ENCODE peak calls at places on chromosomes 12 and 14, in four cellular contexts. V is HCT116, R is adrenal gland, C is lower lobe of right lung. Q is an unnamed sample.

GRCh38 chr14:39491134-39491541 is 58.9 kb upstream of the FBXO33 start:
- DNase-seq in C (no peak), V (peak; percentile 22), R (no peak), Q (no peak)

GRCh38 chr12:70482764-70483163 is 116.7 kb downstream of the KCNMB4 start:
- DNase-seq in C (no peak), V (no peak), R (no peak), Q (no peak)

GRCh38 chr12:10170199-10170598 is 1.7 kb downstream of the OLR1 start:
- DNase-seq in V (no peak), R (no peak), C (no peak), Q (no peak)

GRCh38 chr14:24365600-24366374 is 2.2 kb upstream of the NFATC4 start:
- DNase-seq in R (peak; percentile 81), V (peak; percentile 85), C (peak; percentile 90), Q (peak; percentile 73)

GRCh38 chr14:20642182-20642581 is 691 bp upstream of the OR6S1 start:
- DNase-seq in V (no peak), R (no peak), C (no peak), Q (no peak)

GRCh38 chr12:113422929-113423669 is 919 bp downstream of the SDSL start:
- DNase-seq in C (peak; percentile 28), R (no peak), V (no peak), Q (no peak)

GRCh38 chr12:64687816-64688599 is 71.2 kb downstream of the GNS start:
- DNase-seq in C (no peak), R (no peak), V (no peak), Q (no peak)

GRCh38 chr12:47935196-47935595 is 28.2 kb upstream of the TMEM106C start:
- DNase-seq in V (no peak), C (no peak), R (no peak), Q (peak; percentile 72)

GRCh38 chr14:37819155-37820015 is 224.0 kb downstream of the TTC6 start:
- DNase-seq in C (no peak), V (no peak), R (no peak), Q (no peak)

GRCh38 chr14:58535084-58535483 is 102.7 kb upstream of the DACT1 start:
- DNase-seq in C (no peak), V (no peak), R (no peak), Q (no peak)

GRCh38 chr14:69687963-69688649 is 76.7 kb downstream of the SUSD6 start:
- DNase-seq in R (no peak), V (no peak), C (no peak), Q (no peak)

GRCh38 chr12:110279976-110280783 is 867 bp upstream of the ATP2A2 start:
- DNase-seq in V (no peak), R (peak; percentile 63), C (peak; percentile 65), Q (no peak)

GRCh38 chr14:58898655-58899316 is 261.0 kb downstream of the DACT1 start:
- DNase-seq in C (no peak), R (no peak), V (no peak), Q (peak; percentile 71)

GRCh38 chr12:78568326-78569020 is 296.1 kb upstream of the SYT1 start:
- DNase-seq in V (no peak), C (no peak), R (no peak), Q (peak; percentile 2)

GRCh38 chr12:122946690-122947271 is 19.5 kb downstream of the ABCB9 start:
- DNase-seq in R (peak; percentile 83), V (peak; percentile 92), C (peak; percentile 91), Q (peak; percentile 97)

GRCh38 chr12:94240171-94240570 is 91.8 kb downstream of the PLXNC1 start:
- DNase-seq in V (no peak), C (no peak), R (no peak), Q (no peak)

GRCh38 chr14:24151404-24152080 is 4.2 kb downstream of the RNF31 start:
- DNase-seq in R (no peak), C (no peak), V (no peak), Q (no peak)

GRCh38 chr14:105068818-105069217 is 3.6 kb upstream of the GPR132 start:
- DNase-seq in C (no peak), R (no peak), V (no peak), Q (no peak)

GRCh38 chr14:76926521-76927251 is 100.5 kb downstream of the LRRC74A start:
- DNase-seq in V (no peak), R (no peak), C (no peak), Q (no peak)

GRCh38 chr14:68140111-68140741 is 320.6 kb downstream of the RAD51B start:
- DNase-seq in R (peak; percentile 61), C (no peak), V (peak; percentile 95), Q (peak; percentile 96)

GRCh38 chr12:14770495-14771313 is 32.6 kb downstream of the WBP11 start:
- DNase-seq in R (peak; percentile 96), C (peak; percentile 92), V (peak; percentile 83), Q (peak; percentile 74)

GRCh38 chr12:5507944-5508343 is 76.0 kb downstream of the NTF3 start:
- DNase-seq in C (no peak), R (no peak), V (no peak), Q (no peak)

GRCh38 chr12:106754331-106754730 is 20.2 kb upstream of the RIC8B start:
- DNase-seq in R (no peak), V (no peak), C (no peak), Q (no peak)

GRCh38 chr12:109695961-109696461 is 17.6 kb upstream of the FAM222A start:
- DNase-seq in V (peak; percentile 18), R (no peak), C (no peak), Q (no peak)

GRCh38 chr14:90140298-90140955 is 78.6 kb downstream of the KCNK13 start:
- DNase-seq in R (no peak), C (no peak), V (no peak), Q (no peak)

GRCh38 chr12:122203301-122203967 is at the start of gene B3GNT4:
- DNase-seq in V (peak; percentile 32), R (peak; percentile 41), C (peak; percentile 77), Q (no peak)

GRCh38 chr12:25469368-25469767 is 83.7 kb downstream of the LMNTD1 start:
- DNase-seq in R (no peak), C (no peak), V (no peak), Q (no peak)

GRCh38 chr14:29584992-29585391 is 342.7 kb downstream of the PRKD1 start:
- DNase-seq in V (no peak), C (peak; percentile 60), R (peak; percentile 59), Q (peak; percentile 78)

GRCh38 chr14:103177376-103177775 is 54.1 kb downstream of the TNFAIP2 start:
- DNase-seq in R (no peak), C (no peak), V (no peak), Q (no peak)

GRCh38 chr14:103169954-103170353 is 46.7 kb downstream of the TNFAIP2 start:
- DNase-seq in V (no peak), C (no peak), R (no peak), Q (no peak)

DNA sequence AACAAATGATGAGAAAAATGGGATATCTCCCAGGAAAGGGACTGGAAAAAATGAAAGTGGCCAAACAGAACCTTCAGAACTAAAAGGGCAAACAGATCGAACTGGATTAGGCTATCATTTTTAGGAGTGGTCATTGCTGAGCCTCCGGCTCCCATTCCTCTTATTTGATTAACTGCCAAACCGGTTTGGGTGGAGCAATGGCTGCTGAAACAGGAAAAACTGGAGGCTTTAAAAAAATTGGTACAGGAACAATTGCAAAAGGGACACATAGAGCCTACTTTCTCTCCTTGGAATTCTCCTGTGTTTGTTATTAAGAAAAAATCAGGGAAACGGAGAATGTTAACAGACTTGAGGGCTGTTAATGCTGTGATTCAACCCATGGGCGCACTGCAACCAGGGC is 49.7 kb downstream of the TNFAIP2 start:
- DNase-seq in V (no peak), R (no peak), C (no peak), Q (no peak)
- H3K9me3 ChIP-seq in V (no peaks in the 10 kb centered on the region), R (no peaks in the 10 kb centered on the region), C (peaks cover 18% of the 10 kb centered on the region), Q (peaks cover 25% of the 10 kb centered on the region)

GRCh38 chr12:38118632-38119031 is 197.9 kb upstream of the ALG10B start:
- DNase-seq in C (no peak), V (no peak), R (no peak), Q (no peak)
- H3K9me3 ChIP-seq in C (no peaks in the 10 kb centered on the region), V (no peaks in the 10 kb centered on the region), R (no peaks in the 10 kb centered on the region), Q (peaks cover 24% of the 10 kb centered on the region)

DNA sequence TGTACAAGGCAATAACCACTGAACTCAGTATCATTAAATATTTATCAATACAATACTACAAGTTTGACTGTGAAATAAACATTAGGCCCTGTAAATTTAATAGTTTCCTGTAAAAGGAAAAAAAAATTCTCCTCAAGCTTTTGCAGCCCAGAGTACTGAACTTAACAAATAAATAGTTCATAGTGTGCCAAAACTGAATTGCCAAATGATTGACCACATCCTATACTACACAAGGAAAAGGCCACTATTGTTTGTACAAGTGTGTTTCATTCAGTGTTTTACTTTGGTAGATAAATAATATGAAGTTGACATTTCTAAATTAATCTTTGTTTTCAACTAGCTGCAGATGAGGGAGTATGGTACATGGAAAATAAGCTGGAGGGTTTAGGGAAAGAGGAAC is 379.6 kb downstream of the FLRT2 start:
- DNase-seq in C (no peak), R (no peak), V (no peak), Q (no peak)
- H3K9me3 ChIP-seq in C (peaks cover 4% of the 10 kb centered on the region), R (no peaks in the 10 kb centered on the region), V (peaks cover 3% of the 10 kb centered on the region), Q (no peaks in the 10 kb centered on the region)

GRCh38 chr14:106686533-106686932 is 1160.2 kb downstream of the TMEM121 start:
- DNase-seq in R (no peak), V (no peak), C (no peak), Q (no peak)

GRCh38 chr14:106679776-106680175 is 1153.4 kb downstream of the TMEM121 start:
- DNase-seq in V (no peak), R (no peak), C (no peak), Q (no peak)

DNA sequence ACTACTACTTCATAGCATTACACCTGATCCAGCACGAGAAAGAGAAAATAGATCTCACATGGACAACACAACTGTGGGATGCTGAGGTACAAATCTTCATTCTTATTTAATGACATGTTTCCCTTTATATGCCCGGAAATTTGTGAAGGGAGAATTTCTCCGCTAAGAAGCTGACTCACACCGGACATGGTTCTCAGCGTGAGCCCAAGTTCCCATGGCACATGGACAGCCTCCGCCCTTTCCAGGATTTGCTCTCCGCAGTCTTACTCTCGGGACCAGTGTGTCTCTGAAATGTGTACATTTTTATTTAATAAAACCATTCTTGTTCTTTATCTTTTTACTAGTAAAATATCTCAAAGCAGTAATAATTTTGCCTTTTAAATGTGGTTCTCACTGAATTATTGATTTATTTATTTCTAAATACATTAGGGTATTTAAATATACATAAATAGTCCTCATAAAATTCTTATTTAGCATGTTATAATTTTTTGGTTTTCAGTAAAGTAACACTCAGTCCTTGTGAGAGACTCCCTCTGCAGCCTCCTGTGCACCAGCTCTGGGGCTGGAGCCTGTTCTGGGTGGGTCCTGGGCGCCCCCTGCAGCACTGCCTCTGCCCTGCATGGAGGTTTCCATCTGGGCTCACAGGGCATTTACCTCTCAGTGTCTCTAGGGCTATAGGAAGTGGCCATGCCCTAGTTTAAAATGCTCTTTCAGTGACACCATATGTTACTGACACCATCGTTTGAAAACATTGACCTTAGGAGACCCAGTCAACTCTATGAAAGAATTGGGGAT is 1155.0 kb downstream of the TMEM121 start:
- DNase-seq in R (no peak), C (no peak), V (no peak), Q (no peak)
- H3K9me3 ChIP-seq in R (no peaks in the 10 kb centered on the region), C (no peaks in the 10 kb centered on the region), V (peaks cover 19% of the 10 kb centered on the region), Q (peaks cover 22% of the 10 kb centered on the region)

DNA sequence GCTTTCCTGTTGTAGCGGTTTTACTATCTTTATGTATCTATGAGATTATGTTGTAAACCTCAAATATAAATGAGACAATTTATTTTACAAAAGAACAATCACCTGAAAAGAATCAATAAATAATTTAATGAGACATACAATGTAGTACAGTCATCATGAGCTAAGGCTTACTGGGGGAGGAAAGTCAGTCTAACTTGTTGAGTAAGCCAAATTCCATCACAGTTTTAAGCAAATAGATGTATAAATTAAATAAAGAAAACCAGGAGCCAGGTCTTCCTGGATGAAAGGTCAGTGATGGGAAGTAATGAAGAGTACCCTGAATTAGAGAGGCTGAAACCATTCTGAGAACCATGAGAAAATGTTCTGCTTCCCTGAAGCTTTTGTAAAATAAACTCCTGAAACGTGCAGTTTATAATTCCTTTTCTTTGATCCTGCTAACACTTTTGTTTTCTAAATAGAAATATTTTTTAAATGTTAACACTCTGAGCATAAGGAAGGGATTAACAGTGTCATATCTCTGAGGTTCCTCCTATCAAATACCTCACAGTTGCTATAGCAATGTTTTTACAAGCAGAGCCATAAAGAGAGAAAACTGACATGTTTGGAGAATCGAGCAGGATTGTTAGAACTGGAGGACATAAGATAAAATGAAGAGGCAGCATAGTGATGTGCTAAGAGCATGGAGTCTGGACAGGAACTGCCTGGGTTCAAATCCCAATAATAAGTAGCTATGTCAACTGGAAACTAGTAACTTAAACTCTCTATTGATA is 444.9 kb upstream of the FOXG1 start:
- DNase-seq in C (no peak), V (no peak), R (no peak), Q (no peak)
- H3K9me3 ChIP-seq in C (no peaks in the 10 kb centered on the region), V (peaks cover 16% of the 10 kb centered on the region), R (no peaks in the 10 kb centered on the region), Q (peaks cover 5% of the 10 kb centered on the region)